ENCODE peak calls at places on chromosomes 2 and 18, in ten cellular contexts. G is HCT116, L is H1, X is upper lobe of left lung, A is sigmoid colon, E is suprapubic skin, S is prostate gland, C is K562, Y is endothelial cell of umbilical vein, W is transverse colon. T is an unnamed sample.

GRCh38 chr2:126858436-126858835 is 40.3 kb upstream of the TEX51 start:
- DNase-seq in G (no peak), L (no peak), X (no peak), A (no peak), E (no peak), S (no peak), C (no peak), Y (no peak), W (no peak), T (no peak)

GRCh38 chr18:12745095-12745820 is 42.4 kb downstream of the PSMG2 start:
- DNase-seq in G (no peak), L (no peak), X (no peak), A (no peak), E (no peak), S (no peak), C (no peak), Y (no peak), W (no peak), T (no peak)

GRCh38 chr2:144989580-144990270 is 469.8 kb upstream of the ZEB2 start:
- DNase-seq in G (no peak), L (no peak), X (no peak), A (no peak), E (no peak), S (no peak), C (no peak), Y (no peak), W (no peak), T (no peak)

GRCh38 chr2:204483497-204484164 is 61.6 kb upstream of the PARD3B start:
- DNase-seq in G (no peak), L (no peak), X (no peak), A (no peak), E (no peak), S (peak; percentile 7), C (no peak), Y (peak; percentile 38), W (no peak), T (no peak)

GRCh38 chr18:79685281-79685680 is 5.7 kb downstream of the CTDP1 start:
- DNase-seq in G (no peak), L (no peak), X (no peak), A (no peak), E (no peak), S (no peak), C (no peak), Y (no peak), W (no peak), T (no peak)

GRCh38 chr2:10934979-10935350 is 23.2 kb downstream of the KCNF1 start:
- DNase-seq in G (no peak), L (no peak), X (no peak), A (no peak), E (no peak), S (no peak), C (no peak), Y (no peak), W (no peak), T (no peak)

GRCh38 chr2:61255580-61256437 is 93.8 kb downstream of the C2orf74 start:
- DNase-seq in G (no peak), L (no peak), X (no peak), A (no peak), E (no peak), S (no peak), C (no peak), Y (peak; percentile 86), W (no peak), T (no peak)

GRCh38 chr2:188978291-188979081 is 4.3 kb downstream of the COL3A1 start:
- DNase-seq in G (peak; percentile 31), L (no peak), X (no peak), A (no peak), E (no peak), S (no peak), C (no peak), Y (peak; percentile 86), W (no peak), T (no peak)

GRCh38 chr2:216118474-216118873 is 9.3 kb downstream of the XRCC5 start:
- DNase-seq in G (no peak), L (no peak), X (no peak), A (no peak), E (no peak), S (no peak), C (no peak), Y (no peak), W (no peak), T (no peak)

GRCh38 chr2:231355802-231356473 is 39.6 kb upstream of the B3GNT7 start:
- DNase-seq in G (no peak), L (no peak), X (peak; percentile 64), A (peak; percentile 72), E (no peak), S (no peak), C (no peak), Y (peak; percentile 52), W (no peak), T (no peak)

GRCh38 chr2:235043762-235044500 is 92.1 kb downstream of the SH3BP4 start:
- DNase-seq in G (no peak), L (no peak), X (peak; percentile 46), A (no peak), E (no peak), S (no peak), C (no peak), Y (no peak), W (no peak), T (no peak)

GRCh38 chr2:40372278-40372580 is 79.7 kb downstream of the SLC8A1 start:
- DNase-seq in G (no peak), L (no peak), X (no peak), A (no peak), E (no peak), S (no peak), C (no peak), Y (no peak), W (no peak), T (no peak)

GRCh38 chr18:73980289-73980979 is 167.2 kb downstream of the FBXO15 start:
- DNase-seq in G (peak; percentile 4), L (peak; percentile 82), X (no peak), A (no peak), E (no peak), S (no peak), C (no peak), Y (no peak), W (no peak), T (peak; percentile 5)

GRCh38 chr2:217901826-217902225 is 101.0 kb downstream of the TNS1 start:
- DNase-seq in G (no peak), L (no peak), X (no peak), A (peak; percentile 88), E (no peak), S (no peak), C (no peak), Y (no peak), W (no peak), T (no peak)

GRCh38 chr2:217904614-217904965 is 98.2 kb downstream of the TNS1 start:
- DNase-seq in G (no peak), L (no peak), X (no peak), A (no peak), E (no peak), S (no peak), C (no peak), Y (no peak), W (no peak), T (no peak)

GRCh38 chr2:217903859-217904613 is 98.8 kb downstream of the TNS1 start:
- DNase-seq in G (no peak), L (no peak), X (no peak), A (peak; percentile 94), E (peak; percentile 88), S (peak; percentile 65), C (no peak), Y (peak; percentile 89), W (peak; percentile 62), T (no peak)

GRCh38 chr2:217902281-217903141 is 100.3 kb downstream of the TNS1 start:
- DNase-seq in G (no peak), L (no peak), X (no peak), A (peak; percentile 95), E (peak; percentile 90), S (peak; percentile 84), C (peak; percentile 38), Y (peak; percentile 81), W (peak; percentile 72), T (no peak)

DNA sequence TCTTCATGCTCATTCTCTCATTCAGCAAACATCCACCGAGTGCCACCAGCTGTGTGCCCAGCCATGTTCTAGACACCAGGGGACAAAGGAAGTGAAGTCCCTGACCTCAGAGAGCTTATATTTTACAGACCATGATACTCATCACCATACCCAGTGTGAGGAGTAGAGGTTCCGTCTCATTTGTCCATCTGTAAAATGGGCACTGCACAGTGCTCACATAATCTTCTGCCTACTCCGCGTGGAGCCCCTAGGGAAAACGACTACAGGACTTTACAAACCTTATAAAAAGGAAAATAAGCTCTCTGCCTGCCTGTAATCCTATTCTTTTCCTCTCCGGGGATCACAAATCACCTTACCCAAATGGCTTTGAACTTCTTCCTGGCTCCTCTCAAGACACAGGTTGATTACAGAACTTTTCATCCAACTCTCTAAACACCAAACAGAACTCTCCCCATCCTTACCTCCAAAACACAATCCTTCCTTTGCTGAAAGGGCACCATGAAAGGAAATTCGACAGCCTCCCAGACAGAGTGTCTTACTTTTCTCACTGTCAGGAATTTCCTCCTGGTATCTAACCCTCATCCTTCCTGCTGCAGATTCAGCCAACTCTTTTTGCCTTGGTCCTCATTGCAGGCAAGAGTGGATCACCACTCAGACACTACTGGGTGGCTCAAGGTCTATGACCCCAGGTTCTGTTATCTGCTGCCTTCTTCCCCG is 99.5 kb downstream of the TNS1 start:
- DNase-seq in G (no peak), L (no peak), X (no peak), A (no peak), E (no peak), S (no peak), C (no peak), Y (peak; percentile 24), W (no peak), T (no peak)
- H3K4me1 ChIP-seq in G (peaks cover 7% of the 10 kb centered on the region), L (no peaks in the 10 kb centered on the region), X (peaks cover 91% of the 10 kb centered on the region), A (peaks cover 100% of the 10 kb centered on the region), E (peaks cover 92% of the 10 kb centered on the region), S (peaks cover 17% of the 10 kb centered on the region), C (peaks cover 14% of the 10 kb centered on the region), Y (peaks cover 35% of the 10 kb centered on the region), W (peaks cover 94% of the 10 kb centered on the region), T (no peaks in the 10 kb centered on the region)

DNA sequence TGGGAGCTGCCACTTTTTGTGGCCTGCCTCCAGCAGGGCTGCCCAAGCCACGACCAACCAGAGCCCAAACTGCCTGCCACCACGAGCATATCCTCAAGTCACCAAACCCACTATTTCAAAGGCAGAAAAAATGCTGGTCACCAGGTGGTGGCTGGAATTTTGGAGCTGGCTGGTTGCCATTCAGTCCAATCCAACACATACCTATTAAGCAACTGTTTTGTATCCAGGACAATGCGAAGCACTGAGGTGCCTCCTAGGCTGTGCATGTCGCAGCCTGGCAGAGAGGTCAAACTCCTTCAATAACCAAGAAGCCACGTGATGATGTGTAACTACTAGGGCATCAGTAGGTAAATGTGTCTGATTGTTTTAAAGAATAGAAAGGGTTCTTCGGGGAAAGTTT is 108.3 kb upstream of the PPP1CB start:
- DNase-seq in G (no peak), L (no peak), X (no peak), A (peak; percentile 71), E (no peak), S (peak; percentile 55), C (no peak), Y (no peak), W (no peak), T (no peak)
- TF ChIP-seq POLR2AphosphoS5 in G (no peak), L (no peak), X (no peak), A (no peak), E (no peak), S (peak; percentile 34), C (no peak), Y (no peak), W (no peak), T (no peak)

GRCh38 chr2:42922790-42923631 is 130.6 kb upstream of the HAAO start:
- DNase-seq in G (no peak), L (no peak), X (no peak), A (peak; percentile 82), E (no peak), S (no peak), C (no peak), Y (no peak), W (no peak), T (no peak)
- H3K4me1 ChIP-seq in G (peaks cover 21% of the 10 kb centered on the region), L (peaks cover 17% of the 10 kb centered on the region), X (peaks cover 55% of the 10 kb centered on the region), A (peaks cover 68% of the 10 kb centered on the region), E (peaks cover 80% of the 10 kb centered on the region), S (peaks cover 27% of the 10 kb centered on the region), C (peaks cover 62% of the 10 kb centered on the region), Y (peaks cover 52% of the 10 kb centered on the region), W (peaks cover 64% of the 10 kb centered on the region), T (peaks cover 3% of the 10 kb centered on the region)

GRCh38 chr2:117763806-117764205 is 50.7 kb upstream of the DDX18 start:
- DNase-seq in G (no peak), L (no peak), X (no peak), A (no peak), E (no peak), S (no peak), C (no peak), Y (no peak), W (no peak), T (no peak)
- TF ChIP-seq POLR2AphosphoS5 in G (no peak), L (no peak), X (no peak), A (no peak), E (no peak), S (no peak), C (no peak), Y (no peak), W (no peak), T (no peak)

T was measured in Panc1.